ENCODE peak calls at places on chromosomes 16 and 17, in four cellular contexts. V is K562, C is HCT116, S is H1. J is an unnamed sample.

GRCh38 chr16:47694543-47694942 is 233.4 kb downstream of the PHKB start:
- DNase-seq in V (no peak), C (no peak), S (peak; percentile 5), J (no peak)

GRCh38 chr17:69864531-69864930 is 210.5 kb upstream of the KCNJ16 start:
- DNase-seq in V (no peak), C (no peak), S (no peak), J (no peak)

GRCh38 chr16:55264949-55265348 is 59.1 kb upstream of the IRX6 start:
- DNase-seq in V (no peak), C (no peak), S (no peak), J (no peak)

GRCh38 chr16:11087691-11088431 is 143.5 kb downstream of the CLEC16A start:
- DNase-seq in V (no peak), C (no peak), S (no peak), J (no peak)

GRCh38 chr17:58621174-58621573 is 70.7 kb downstream of the TEX14 start:
- DNase-seq in V (no peak), C (no peak), S (no peak), J (no peak)

GRCh38 chr17:83192161-83192788 is 112.9 kb downstream of the METRNL start:
- DNase-seq in V (no peak), C (no peak), S (no peak), J (no peak)

GRCh38 chr17:19407601-19408380 is 3.2 kb upstream of the RNF112 start:
- DNase-seq in V (no peak), C (no peak), S (no peak), J (no peak)

GRCh38 chr17:65438708-65439294 is 122.6 kb downstream of the AXIN2 start:
- DNase-seq in V (no peak), C (no peak), S (no peak), J (no peak)

GRCh38 chr16:4053663-4054479 is 62.4 kb downstream of the ADCY9 start:
- DNase-seq in V (no peak), C (peak; percentile 12), S (no peak), J (peak; percentile 45)

GRCh38 chr17:7807206-7807605 is 26.8 kb upstream of the KDM6B start:
- DNase-seq in V (no peak), C (no peak), S (no peak), J (no peak)

GRCh38 chr17:80151333-80151732 is 4.4 kb upstream of the EIF4A3 start:
- DNase-seq in V (no peak), C (no peak), S (no peak), J (no peak)

GRCh38 chr17:82863941-82864720 is 24.3 kb upstream of the ZNF750 start:
- DNase-seq in V (peak; percentile 78), C (peak; percentile 68), S (no peak), J (no peak)

GRCh38 chr16:88767546-88767945 is 17.5 kb downstream of the PIEZO1 start:
- DNase-seq in V (peak; percentile 48), C (no peak), S (no peak), J (no peak)

GRCh38 chr16:88768041-88768876 is 16.8 kb downstream of the PIEZO1 start:
- DNase-seq in V (peak; percentile 79), C (no peak), S (no peak), J (no peak)

GRCh38 chr16:88764913-88765349 is 20.1 kb downstream of the PIEZO1 start:
- DNase-seq in V (no peak), C (no peak), S (no peak), J (peak; percentile 96)

GRCh38 chr16:88769617-88770458 is 15.2 kb downstream of the PIEZO1 start:
- DNase-seq in V (peak; percentile 97), C (no peak), S (peak; percentile 60), J (peak; percentile 98)

GRCh38 chr16:88766975-88767374 is 18.0 kb downstream of the PIEZO1 start:
- DNase-seq in V (no peak), C (no peak), S (no peak), J (no peak)
- TF ChIP-seq JUND in V (no peak), C (no peak), S (no peak), J (no peak)

GRCh38 chr16:59046335-59046734 is 312.2 kb upstream of the GOT2 start:
- DNase-seq in V (no peak), C (no peak), S (no peak), J (no peak)
- TF ChIP-seq JUND in V (no peak), C (no peak), S (no peak), J (no peak)

GRCh38 chr16:57601801-57602478 is 26.5 kb upstream of the ADGRG1 start:
- DNase-seq in V (peak; percentile 60), C (no peak), S (no peak), J (no peak)

GRCh38 chr16:57606147-57606846 is 22.1 kb upstream of the ADGRG1 start:
- DNase-seq in V (peak; percentile 19), C (no peak), S (no peak), J (no peak)

GRCh38 chr16:57606847-57607501 is 21.5 kb upstream of the ADGRG1 start:
- DNase-seq in V (no peak), C (no peak), S (no peak), J (no peak)

GRCh38 chr16:57603110-57604024 is 25.1 kb upstream of the ADGRG1 start:
- DNase-seq in V (no peak), C (no peak), S (no peak), J (no peak)

DNA sequence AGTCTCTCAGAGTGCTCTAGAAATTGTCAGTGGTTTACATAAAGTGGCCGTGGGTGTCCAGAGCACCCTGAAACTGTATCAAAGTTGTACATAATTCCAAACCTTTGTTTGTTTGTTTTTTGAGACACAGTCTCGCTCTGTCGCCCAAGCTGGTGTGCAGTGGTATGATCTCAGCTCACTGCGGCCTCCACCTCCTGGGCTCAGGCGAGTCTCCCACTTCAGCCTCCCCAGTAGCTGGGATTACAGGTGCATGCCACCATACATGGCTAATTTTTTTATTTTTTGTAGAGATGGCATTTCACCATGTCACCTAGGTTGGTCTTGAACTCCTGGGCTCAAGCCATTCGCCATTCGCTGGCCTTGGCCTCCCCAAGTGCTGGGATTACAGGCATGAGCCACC is 24.3 kb upstream of the ADGRG1 start:
- DNase-seq in V (no peak), C (no peak), S (no peak), J (no peak)
- TF ChIP-seq JUND in V (no peak), C (no peak), S (no peak), J (no peak)

GRCh38 chr16:85494315-85494714 is 118.8 kb upstream of the GSE1 start:
- DNase-seq in V (no peak), C (no peak), S (no peak), J (no peak)

GRCh38 chr16:85492617-85492957 is 120.5 kb upstream of the GSE1 start:
- DNase-seq in V (no peak), C (no peak), S (no peak), J (peak; percentile 87)

GRCh38 chr16:85490971-85491771 is 122.0 kb upstream of the GSE1 start:
- DNase-seq in V (peak; percentile 81), C (peak; percentile 31), S (no peak), J (no peak)

GRCh38 chr16:85490407-85490806 is 122.7 kb upstream of the GSE1 start:
- DNase-seq in V (no peak), C (no peak), S (no peak), J (no peak)

DNA sequence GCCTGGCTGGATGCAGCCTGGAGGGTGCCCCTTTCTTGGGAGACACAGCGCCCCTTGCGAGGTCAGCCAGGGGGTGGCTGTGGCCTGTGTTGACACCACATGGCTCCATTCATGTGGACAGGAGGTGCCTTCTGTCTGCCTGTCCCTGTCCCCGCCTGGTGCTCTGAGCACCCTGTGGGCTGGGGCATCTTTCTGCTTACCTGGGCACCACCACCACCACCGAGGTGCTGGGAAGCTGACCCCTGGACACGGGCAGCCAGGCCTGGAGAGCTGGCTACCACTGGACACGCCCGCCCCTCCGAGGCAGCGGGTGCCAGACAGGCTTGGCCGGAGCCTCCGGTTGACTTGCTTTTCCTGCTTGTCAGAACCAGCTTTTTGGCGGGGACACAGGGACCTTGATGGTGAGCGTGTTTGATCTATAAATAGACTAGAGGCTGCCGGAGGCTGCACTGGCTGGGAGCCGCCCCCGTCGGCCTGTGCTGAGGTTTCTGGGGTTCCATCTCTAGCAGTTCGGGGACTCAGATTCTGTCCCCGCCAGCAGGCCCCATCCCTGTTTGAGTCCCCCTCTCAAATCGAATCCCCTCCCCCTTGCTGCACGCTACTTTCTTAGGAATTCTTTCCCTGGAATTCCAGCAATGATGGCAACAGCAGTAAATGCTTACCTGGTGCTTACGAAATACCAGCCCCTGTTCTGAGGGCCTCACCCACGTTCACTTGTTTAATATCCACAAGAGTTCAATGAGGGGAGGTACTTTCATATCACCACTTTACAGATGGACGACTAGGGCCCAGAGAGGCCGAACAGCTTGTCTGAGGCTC is 121.1 kb upstream of the GSE1 start:
- DNase-seq in V (peak; percentile 50), C (peak; percentile 41), S (no peak), J (peak; percentile 100)
- TF ChIP-seq JUND in V (no peak), C (no peak), S (no peak), J (no peak)

GRCh38 chr16:78303946-78304345 is 204.5 kb downstream of the WWOX start:
- DNase-seq in V (no peak), C (no peak), S (no peak), J (no peak)
- TF ChIP-seq JUND in V (no peak), C (no peak), S (no peak), J (no peak)

J was measured in T47D.